ENCODE peak calls at places on chromosomes 4 and X, in seven cellular contexts. One of them, this sample, is unnamed.

GRCh38 chr4:74624351-74625151 is 169.8 kb downstream of the BTC start:
- DNase-seq in upper lobe of left lung: no peak
- DNase-seq in GM12878: no peak
- DNase-seq in endothelial cell: no peak
- DNase-seq in HFFc6: peak; percentile 90
- DNase-seq in dorsolateral prefrontal cortex: no peak
- DNase-seq in CD4-positive, alpha-beta T cell: no peak
- DNase-seq in this sample: no peak

GRCh38 chrX:109966246-109966645 is 36.7 kb upstream of the TMEM164 start:
- DNase-seq in upper lobe of left lung: no peak
- DNase-seq in GM12878: no peak
- DNase-seq in endothelial cell: no peak
- DNase-seq in HFFc6: no peak
- DNase-seq in dorsolateral prefrontal cortex: no peak
- DNase-seq in CD4-positive, alpha-beta T cell: no peak
- DNase-seq in this sample: no peak

GRCh38 chrX:154374361-154375155 is at the start of gene FLNA:
- DNase-seq in upper lobe of left lung: peak; percentile 91
- DNase-seq in GM12878: no peak
- DNase-seq in endothelial cell: peak; percentile 19
- DNase-seq in HFFc6: no peak
- DNase-seq in dorsolateral prefrontal cortex: no peak
- DNase-seq in CD4-positive, alpha-beta T cell: no peak
- DNase-seq in this sample: peak; percentile 35

GRCh38 chrX:120336899-120337298 is 25.0 kb upstream of the ATP1B4 start:
- DNase-seq in upper lobe of left lung: no peak
- DNase-seq in GM12878: no peak
- DNase-seq in endothelial cell: no peak
- DNase-seq in HFFc6: no peak
- DNase-seq in dorsolateral prefrontal cortex: no peak
- DNase-seq in CD4-positive, alpha-beta T cell: no peak
- DNase-seq in this sample: no peak

GRCh38 chr4:30396772-30397475 is 323.2 kb upstream of the PCDH7 start:
- DNase-seq in upper lobe of left lung: no peak
- DNase-seq in GM12878: no peak
- DNase-seq in endothelial cell: no peak
- DNase-seq in HFFc6: no peak
- DNase-seq in dorsolateral prefrontal cortex: no peak
- DNase-seq in CD4-positive, alpha-beta T cell: no peak
- DNase-seq in this sample: no peak

GRCh38 chr4:176380352-176381157 is 60.8 kb downstream of the SPCS3 start:
- DNase-seq in upper lobe of left lung: no peak
- DNase-seq in GM12878: no peak
- DNase-seq in endothelial cell: no peak
- DNase-seq in HFFc6: no peak
- DNase-seq in dorsolateral prefrontal cortex: no peak
- DNase-seq in CD4-positive, alpha-beta T cell: no peak
- DNase-seq in this sample: no peak

GRCh38 chr4:38788327-38788726 is 5.5 kb upstream of the TLR10 start:
- DNase-seq in upper lobe of left lung: no peak
- DNase-seq in GM12878: no peak
- DNase-seq in endothelial cell: no peak
- DNase-seq in HFFc6: no peak
- DNase-seq in dorsolateral prefrontal cortex: no peak
- DNase-seq in CD4-positive, alpha-beta T cell: no peak
- DNase-seq in this sample: no peak

GRCh38 chrX:3166670-3167455 is 125.6 kb downstream of the ARSF start:
- DNase-seq in upper lobe of left lung: no peak
- DNase-seq in GM12878: no peak
- DNase-seq in endothelial cell: no peak
- DNase-seq in HFFc6: no peak
- DNase-seq in dorsolateral prefrontal cortex: no peak
- DNase-seq in CD4-positive, alpha-beta T cell: no peak
- DNase-seq in this sample: no peak

GRCh38 chr4:6746721-6747689 is 31.0 kb downstream of the BLOC1S4 start:
- DNase-seq in upper lobe of left lung: peak; percentile 93
- DNase-seq in GM12878: no peak
- DNase-seq in endothelial cell: no peak
- DNase-seq in HFFc6: no peak
- DNase-seq in dorsolateral prefrontal cortex: no peak
- DNase-seq in CD4-positive, alpha-beta T cell: no peak
- DNase-seq in this sample: no peak

GRCh38 chr4:67483868-67484602 is 61.3 kb downstream of the CENPC start:
- DNase-seq in upper lobe of left lung: no peak
- DNase-seq in GM12878: no peak
- DNase-seq in endothelial cell: no peak
- DNase-seq in HFFc6: peak; percentile 25
- DNase-seq in dorsolateral prefrontal cortex: no peak
- DNase-seq in CD4-positive, alpha-beta T cell: no peak
- DNase-seq in this sample: no peak

GRCh38 chrX:50448565-50448964 is 22.1 kb downstream of the DGKK start:
- DNase-seq in upper lobe of left lung: no peak
- DNase-seq in GM12878: no peak
- DNase-seq in endothelial cell: no peak
- DNase-seq in HFFc6: no peak
- DNase-seq in dorsolateral prefrontal cortex: no peak
- DNase-seq in CD4-positive, alpha-beta T cell: no peak
- DNase-seq in this sample: no peak

GRCh38 chr4:154877110-154877760 is 96.2 kb downstream of the RBM46 start:
- DNase-seq in upper lobe of left lung: no peak
- DNase-seq in GM12878: no peak
- DNase-seq in endothelial cell: no peak
- DNase-seq in HFFc6: no peak
- DNase-seq in dorsolateral prefrontal cortex: no peak
- DNase-seq in CD4-positive, alpha-beta T cell: no peak
- DNase-seq in this sample: no peak

GRCh38 chr4:139171878-139172691 is 4.9 kb downstream of the ELF2 start:
- DNase-seq in upper lobe of left lung: no peak
- DNase-seq in GM12878: no peak
- DNase-seq in endothelial cell: no peak
- DNase-seq in HFFc6: peak; percentile 64
- DNase-seq in dorsolateral prefrontal cortex: no peak
- DNase-seq in CD4-positive, alpha-beta T cell: no peak
- DNase-seq in this sample: no peak

GRCh38 chr4:87983996-87984395 is 8.5 kb downstream of the SPP1 start:
- DNase-seq in upper lobe of left lung: no peak
- DNase-seq in GM12878: no peak
- DNase-seq in endothelial cell: no peak
- DNase-seq in HFFc6: no peak
- DNase-seq in dorsolateral prefrontal cortex: no peak
- DNase-seq in CD4-positive, alpha-beta T cell: no peak
- DNase-seq in this sample: no peak

GRCh38 chr4:87985887-87986200 is 10.3 kb downstream of the SPP1 start:
- DNase-seq in upper lobe of left lung: no peak
- DNase-seq in GM12878: no peak
- DNase-seq in endothelial cell: no peak
- DNase-seq in HFFc6: no peak
- DNase-seq in dorsolateral prefrontal cortex: no peak
- DNase-seq in CD4-positive, alpha-beta T cell: no peak
- DNase-seq in this sample: no peak

GRCh38 chr4:87986508-87986907 is 11.0 kb downstream of the SPP1 start:
- DNase-seq in upper lobe of left lung: no peak
- DNase-seq in GM12878: no peak
- DNase-seq in endothelial cell: no peak
- DNase-seq in HFFc6: no peak
- DNase-seq in dorsolateral prefrontal cortex: no peak
- DNase-seq in CD4-positive, alpha-beta T cell: no peak
- DNase-seq in this sample: no peak

GRCh38 chr4:87982446-87982845 is 6.9 kb downstream of the SPP1 start:
- DNase-seq in upper lobe of left lung: no peak
- DNase-seq in GM12878: no peak
- DNase-seq in endothelial cell: no peak
- DNase-seq in HFFc6: no peak
- DNase-seq in dorsolateral prefrontal cortex: no peak
- DNase-seq in CD4-positive, alpha-beta T cell: no peak
- DNase-seq in this sample: no peak

GRCh38 chr4:87985097-87985886 is 9.8 kb downstream of the SPP1 start:
- DNase-seq in upper lobe of left lung: no peak
- DNase-seq in GM12878: no peak
- DNase-seq in endothelial cell: peak; percentile 46
- DNase-seq in HFFc6: peak; percentile 54
- DNase-seq in dorsolateral prefrontal cortex: peak; percentile 85
- DNase-seq in CD4-positive, alpha-beta T cell: no peak
- DNase-seq in this sample: no peak
- TF ChIP-seq CTCF in upper lobe of left lung: peak; percentile 45
- TF ChIP-seq CTCF in GM12878: peak; percentile 59
- TF ChIP-seq CTCF in endothelial cell: no peak
- TF ChIP-seq CTCF in HFFc6: peak; percentile 76
- TF ChIP-seq CTCF in dorsolateral prefrontal cortex: peak; percentile 70
- TF ChIP-seq CTCF in CD4-positive, alpha-beta T cell: peak; percentile 52
- TF ChIP-seq CTCF in this sample: no peak

GRCh38 chr4:3377557-3377956 is 64.2 kb upstream of the HGFAC start:
- DNase-seq in upper lobe of left lung: no peak
- DNase-seq in GM12878: no peak
- DNase-seq in endothelial cell: no peak
- DNase-seq in HFFc6: no peak
- DNase-seq in dorsolateral prefrontal cortex: no peak
- DNase-seq in CD4-positive, alpha-beta T cell: no peak
- DNase-seq in this sample: no peak

GRCh38 chr4:3376266-3376665 is 65.5 kb upstream of the HGFAC start:
- DNase-seq in upper lobe of left lung: peak; percentile 37
- DNase-seq in GM12878: no peak
- DNase-seq in endothelial cell: no peak
- DNase-seq in HFFc6: no peak
- DNase-seq in dorsolateral prefrontal cortex: no peak
- DNase-seq in CD4-positive, alpha-beta T cell: no peak
- DNase-seq in this sample: no peak

GRCh38 chr4:3374011-3374645 is 67.6 kb upstream of the HGFAC start:
- DNase-seq in upper lobe of left lung: peak; percentile 77
- DNase-seq in GM12878: no peak
- DNase-seq in endothelial cell: no peak
- DNase-seq in HFFc6: no peak
- DNase-seq in dorsolateral prefrontal cortex: no peak
- DNase-seq in CD4-positive, alpha-beta T cell: no peak
- DNase-seq in this sample: no peak

GRCh38 chr4:3374667-3375066 is 67.1 kb upstream of the HGFAC start:
- DNase-seq in upper lobe of left lung: peak; percentile 57
- DNase-seq in GM12878: no peak
- DNase-seq in endothelial cell: no peak
- DNase-seq in HFFc6: no peak
- DNase-seq in dorsolateral prefrontal cortex: no peak
- DNase-seq in CD4-positive, alpha-beta T cell: no peak
- DNase-seq in this sample: no peak

GRCh38 chr4:3375688-3376087 is 66.1 kb upstream of the HGFAC start:
- DNase-seq in upper lobe of left lung: peak; percentile 42
- DNase-seq in GM12878: no peak
- DNase-seq in endothelial cell: no peak
- DNase-seq in HFFc6: peak; percentile 89
- DNase-seq in dorsolateral prefrontal cortex: no peak
- DNase-seq in CD4-positive, alpha-beta T cell: no peak
- DNase-seq in this sample: no peak
- TF ChIP-seq CTCF in upper lobe of left lung: no peak
- TF ChIP-seq CTCF in GM12878: no peak
- TF ChIP-seq CTCF in endothelial cell: no peak
- TF ChIP-seq CTCF in HFFc6: no peak
- TF ChIP-seq CTCF in dorsolateral prefrontal cortex: no peak
- TF ChIP-seq CTCF in CD4-positive, alpha-beta T cell: no peak
- TF ChIP-seq CTCF in this sample: no peak

GRCh38 chr4:80124246-80125211 is 51.5 kb upstream of the ANTXR2 start:
- DNase-seq in upper lobe of left lung: no peak
- DNase-seq in GM12878: no peak
- DNase-seq in endothelial cell: no peak
- DNase-seq in HFFc6: no peak
- DNase-seq in dorsolateral prefrontal cortex: no peak
- DNase-seq in CD4-positive, alpha-beta T cell: no peak
- DNase-seq in this sample: no peak

GRCh38 chr4:80128941-80129340 is 55.9 kb upstream of the ANTXR2 start:
- DNase-seq in upper lobe of left lung: no peak
- DNase-seq in GM12878: no peak
- DNase-seq in endothelial cell: no peak
- DNase-seq in HFFc6: no peak
- DNase-seq in dorsolateral prefrontal cortex: no peak
- DNase-seq in CD4-positive, alpha-beta T cell: no peak
- DNase-seq in this sample: no peak

GRCh38 chr4:80127870-80128419 is 54.9 kb upstream of the ANTXR2 start:
- DNase-seq in upper lobe of left lung: no peak
- DNase-seq in GM12878: no peak
- DNase-seq in endothelial cell: no peak
- DNase-seq in HFFc6: no peak
- DNase-seq in dorsolateral prefrontal cortex: no peak
- DNase-seq in CD4-positive, alpha-beta T cell: no peak
- DNase-seq in this sample: no peak

GRCh38 chr4:80125252-80126177 is 52.5 kb upstream of the ANTXR2 start:
- DNase-seq in upper lobe of left lung: no peak
- DNase-seq in GM12878: no peak
- DNase-seq in endothelial cell: peak; percentile 6
- DNase-seq in HFFc6: peak; percentile 33
- DNase-seq in dorsolateral prefrontal cortex: no peak
- DNase-seq in CD4-positive, alpha-beta T cell: peak; percentile 18
- DNase-seq in this sample: no peak

DNA sequence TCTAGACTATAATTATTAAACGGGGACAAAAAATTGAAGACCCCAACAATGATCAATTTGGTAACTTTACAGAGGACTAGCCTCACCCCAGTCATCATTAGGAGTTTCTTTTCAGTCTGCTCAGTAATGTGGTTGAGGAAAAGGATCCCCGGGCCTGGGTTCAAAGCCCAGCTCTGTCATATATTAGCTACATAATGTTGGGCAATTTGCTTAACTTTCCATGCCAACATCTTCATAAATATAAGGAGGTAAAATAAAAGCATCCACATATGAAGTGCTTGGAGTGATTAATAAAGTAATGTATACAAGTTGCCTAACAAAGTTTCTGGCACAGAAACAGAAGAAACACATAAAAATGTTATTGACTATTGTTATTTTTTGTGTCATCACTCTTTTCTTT is 53.4 kb upstream of the ANTXR2 start:
- DNase-seq in upper lobe of left lung: no peak
- DNase-seq in GM12878: no peak
- DNase-seq in endothelial cell: no peak
- DNase-seq in HFFc6: no peak
- DNase-seq in dorsolateral prefrontal cortex: no peak
- DNase-seq in CD4-positive, alpha-beta T cell: no peak
- DNase-seq in this sample: no peak
- TF ChIP-seq CTCF in upper lobe of left lung: no peak
- TF ChIP-seq CTCF in GM12878: no peak
- TF ChIP-seq CTCF in endothelial cell: no peak
- TF ChIP-seq CTCF in HFFc6: no peak
- TF ChIP-seq CTCF in dorsolateral prefrontal cortex: no peak
- TF ChIP-seq CTCF in CD4-positive, alpha-beta T cell: no peak
- TF ChIP-seq CTCF in this sample: no peak

DNA sequence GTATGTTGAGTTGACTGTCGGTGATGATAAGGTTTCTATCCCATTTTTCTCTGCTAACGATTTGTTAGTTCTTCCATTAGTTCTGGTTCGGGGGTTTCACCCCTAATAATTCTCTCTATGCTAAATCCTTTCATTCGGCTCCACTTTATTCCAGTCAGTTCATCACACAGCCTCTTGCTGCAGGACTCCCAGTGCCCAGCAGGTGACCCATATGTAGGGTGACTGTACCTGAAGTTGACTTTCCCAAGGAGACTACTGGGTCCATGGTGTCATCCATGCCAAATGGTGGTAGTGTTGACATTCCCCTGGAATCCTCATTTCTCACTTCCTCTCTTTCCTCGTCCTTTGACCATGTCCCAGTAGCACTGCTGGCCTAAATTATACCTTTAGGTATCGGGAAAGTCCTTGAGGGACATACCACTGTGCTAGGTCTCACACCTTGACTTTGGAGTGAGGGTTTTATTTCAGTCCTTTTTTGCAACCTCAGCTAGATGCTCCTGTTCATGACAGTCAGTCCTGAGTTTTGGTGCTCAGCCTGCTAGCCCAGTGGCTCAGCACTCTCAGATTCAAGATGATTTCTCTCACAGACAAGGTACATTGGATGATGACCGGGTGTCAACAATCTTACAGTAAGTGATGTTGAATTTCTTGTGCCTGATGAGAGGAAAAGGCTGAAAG is 105.1 kb upstream of the ARHGAP24 start:
- DNase-seq in upper lobe of left lung: no peak
- DNase-seq in GM12878: no peak
- DNase-seq in endothelial cell: no peak
- DNase-seq in HFFc6: no peak
- DNase-seq in dorsolateral prefrontal cortex: no peak
- DNase-seq in CD4-positive, alpha-beta T cell: no peak
- DNase-seq in this sample: no peak
- TF ChIP-seq CTCF in upper lobe of left lung: no peak
- TF ChIP-seq CTCF in GM12878: no peak
- TF ChIP-seq CTCF in endothelial cell: no peak
- TF ChIP-seq CTCF in HFFc6: no peak
- TF ChIP-seq CTCF in dorsolateral prefrontal cortex: no peak
- TF ChIP-seq CTCF in CD4-positive, alpha-beta T cell: no peak
- TF ChIP-seq CTCF in this sample: no peak